ENCODE peak calls at places on chromosome 20, in eight cellular contexts. X is activated T-helper 1 cell treated with anti-CD3 and anti-CD28 coated beads, Interleukin-12 subunit alpha, Interleukin-12 subunit beta, Interleukin-2, Interleukin-4 antibody, amounts not matched to agents 30 ng/mL and 10 ng/mL and 1 ng/mL, durations not matched to agents 14 hours and 24 hours and 36 hours; L is mucosa of gallbladder; O is H7; J is left cardiac atrium; K is epithelial cell of proximal tubule; Z is NCI-H1092; M is kidney tubule cell. E is an unnamed sample.

GRCh38 chr20:62320581-62321354 is 18.0 kb downstream of the ADRM1 start:
- DNase-seq in X (no peak), L (no peak), O (peak), J (no peak), K (no peak), Z (no peak), M (peak), E (peak)

GRCh38 chr20:37729452-37729851 is 35.6 kb downstream of the CTNNBL1 start:
- DNase-seq in X (no peak), L (no peak), O (no peak), J (no peak), K (no peak), Z (no peak), M (peak), E (no peak)

GRCh38 chr20:13101276-13101675 is 92.5 kb downstream of the SPTLC3 start:
- DNase-seq in X (no peak), L (no peak), O (no peak), J (no peak), K (no peak), Z (no peak), M (no peak), E (no peak)

GRCh38 chr20:38147751-38148150 is 17.3 kb downstream of the TGM2 start:
- DNase-seq in X (no peak), L (no peak), O (peak), J (no peak), K (no peak), Z (no peak), M (no peak), E (peak)

GRCh38 chr20:36319356-36320260 is 13.5 kb downstream of the DLGAP4 start:
- DNase-seq in X (no peak), L (no peak), O (peak), J (no peak), K (no peak), Z (no peak), M (no peak), E (peak)

GRCh38 chr20:33900515-33901131 is 89.5 kb downstream of the CHMP4B start:
- DNase-seq in X (no peak), L (no peak), O (no peak), J (no peak), K (no peak), Z (no peak), M (no peak), E (no peak)

GRCh38 chr20:25600632-25601031 is 15.3 kb upstream of the NINL start:
- DNase-seq in X (no peak), L (no peak), O (no peak), J (no peak), K (no peak), Z (no peak), M (peak), E (peak)

GRCh38 chr20:40686434-40686882 is 2.6 kb downstream of the MAFB start:
- DNase-seq in X (no peak), L (no peak), O (peak), J (no peak), K (no peak), Z (no peak), M (no peak), E (no peak)

GRCh38 chr20:61123751-61124368 is 128.2 kb upstream of the CDH4 start:
- DNase-seq in X (no peak), L (no peak), O (no peak), J (no peak), K (no peak), Z (no peak), M (no peak), E (no peak)

GRCh38 chr20:24738058-24738775 is 210.9 kb upstream of the CST7 start:
- DNase-seq in X (no peak), L (no peak), O (no peak), J (no peak), K (no peak), Z (no peak), M (no peak), E (no peak)

GRCh38 chr20:46523108-46523507 is 9.7 kb upstream of the ZNF334 start:
- DNase-seq in X (no peak), L (peak), O (no peak), J (no peak), K (no peak), Z (no peak), M (no peak), E (no peak)

GRCh38 chr20:63858393-63859165 is 2.7 kb upstream of the ABHD16B start:
- DNase-seq in X (no peak), L (no peak), O (peak), J (peak), K (no peak), Z (no peak), M (no peak), E (no peak)

E was measured in Right ventricle myocardium inferior.